ENCODE peak calls at places on chromosome 14, in eight cellular contexts. A is fibroblast of lung; V is HFF-Myc; H is CD4-positive, alpha-beta T cell; X is CD8-positive, alpha-beta T cell; G is cardiac fibroblast; F is HCT116; Z is tibial nerve. S is an unnamed sample.

GRCh38 chr14:104688755-104689619 is at the start of gene INF2:
- DNase-seq in A (peak), V (no peak), H (peak), X (peak), G (peak), F (no peak), Z (no peak), S (peak)

GRCh38 chr14:73223049-73223448 is 14.3 kb upstream of the PAPLN start:
- DNase-seq in A (no peak), V (no peak), H (no peak), X (no peak), G (no peak), F (no peak), Z (no peak), S (no peak)

GRCh38 chr14:24978862-24979724 is 70.9 kb downstream of the STXBP6 start:
- DNase-seq in A (peak), V (no peak), H (no peak), X (no peak), G (no peak), F (no peak), Z (no peak), S (no peak)

GRCh38 chr14:51310453-51311074 is 70.5 kb downstream of the TMX1 start:
- DNase-seq in A (peak), V (peak), H (no peak), X (no peak), G (peak), F (no peak), Z (no peak), S (no peak)

GRCh38 chr14:30799933-30800332 is 74.4 kb upstream of the COCH start:
- DNase-seq in A (no peak), V (no peak), H (no peak), X (no peak), G (no peak), F (no peak), Z (no peak), S (no peak)

GRCh38 chr14:76716285-76716684 is 45.0 kb upstream of the VASH1 start:
- DNase-seq in A (no peak), V (no peak), H (no peak), X (no peak), G (no peak), F (no peak), Z (no peak), S (no peak)

GRCh38 chr14:68576496-68577244 is 216.2 kb downstream of the ZFP36L1 start:
- DNase-seq in A (peak), V (no peak), H (no peak), X (no peak), G (peak), F (peak), Z (no peak), S (no peak)

GRCh38 chr14:89419973-89420482 is 3.0 kb upstream of the FOXN3 start:
- DNase-seq in A (no peak), V (no peak), H (no peak), X (no peak), G (no peak), F (no peak), Z (no peak), S (no peak)

GRCh38 chr14:81169711-81170103 is 51.1 kb downstream of the GTF2A1 start:
- DNase-seq in A (no peak), V (no peak), H (peak), X (no peak), G (no peak), F (no peak), Z (peak), S (no peak)

GRCh38 chr14:23864856-23865255 is 88.7 kb upstream of the DHRS4 start:
- DNase-seq in A (no peak), V (no peak), H (no peak), X (no peak), G (no peak), F (no peak), Z (no peak), S (no peak)

GRCh38 chr14:68825729-68826128 is 32.9 kb upstream of the ZFP36L1 start:
- DNase-seq in A (no peak), V (no peak), H (no peak), X (no peak), G (no peak), F (no peak), Z (no peak), S (no peak)

GRCh38 chr14:77275041-77275854 is 4.2 kb upstream of the NGB start:
- DNase-seq in A (no peak), V (no peak), H (no peak), X (no peak), G (no peak), F (no peak), Z (no peak), S (no peak)

GRCh38 chr14:28773917-28774691 is 7.5 kb downstream of the FOXG1 start:
- DNase-seq in A (peak), V (no peak), H (no peak), X (no peak), G (peak), F (no peak), Z (no peak), S (no peak)

GRCh38 chr14:39339003-39339402 is 93.2 kb downstream of the FBXO33 start:
- DNase-seq in A (no peak), V (no peak), H (no peak), X (no peak), G (no peak), F (no peak), Z (no peak), S (no peak)

GRCh38 chr14:70821916-70822705 is 12.8 kb upstream of the MAP3K9 start:
- DNase-seq in A (peak), V (no peak), H (no peak), X (peak), G (peak), F (no peak), Z (no peak), S (no peak)

GRCh38 chr14:93712079-93712837 is 76.0 kb downstream of the PRIMA1 start:
- DNase-seq in A (no peak), V (no peak), H (no peak), X (no peak), G (no peak), F (no peak), Z (no peak), S (no peak)

GRCh38 chr14:60183724-60184596 is 18.8 kb upstream of the DHRS7 start:
- DNase-seq in A (peak), V (no peak), H (no peak), X (no peak), G (peak), F (peak), Z (no peak), S (no peak)

GRCh38 chr14:72782182-72782508 is 111.8 kb downstream of the DPF3 start:
- DNase-seq in A (no peak), V (no peak), H (no peak), X (no peak), G (no peak), F (no peak), Z (no peak), S (no peak)

GRCh38 chr14:75441731-75442130 is 13.9 kb downstream of the JDP2 start:
- DNase-seq in A (no peak), V (no peak), H (no peak), X (no peak), G (no peak), F (no peak), Z (no peak), S (no peak)

GRCh38 chr14:33475623-33476022 is 475.3 kb downstream of the EGLN3 start:
- DNase-seq in A (peak), V (peak), H (no peak), X (no peak), G (peak), F (no peak), Z (no peak), S (no peak)

GRCh38 chr14:34043627-34044372 is 92.9 kb upstream of the EGLN3 start:
- DNase-seq in A (peak), V (no peak), H (peak), X (peak), G (peak), F (peak), Z (no peak), S (no peak)

GRCh38 chr14:105299654-105300541 is 903 bp downstream of the BRF1 start:
- DNase-seq in A (peak), V (no peak), H (no peak), X (peak), G (peak), F (no peak), Z (no peak), S (no peak)

GRCh38 chr14:25400607-25401206 is 350.8 kb upstream of the STXBP6 start:
- DNase-seq in A (peak), V (peak), H (no peak), X (peak), G (peak), F (no peak), Z (peak), S (no peak)

GRCh38 chr14:68552597-68552996 is 240.3 kb downstream of the ZFP36L1 start:
- DNase-seq in A (peak), V (no peak), H (no peak), X (no peak), G (peak), F (no peak), Z (no peak), S (no peak)

GRCh38 chr14:69252851-69253250 is 7.1 kb upstream of the GALNT16 start:
- DNase-seq in A (no peak), V (no peak), H (no peak), X (no peak), G (no peak), F (no peak), Z (no peak), S (no peak)

GRCh38 chr14:50001146-50001998 is 108.5 kb downstream of the ARF6 start:
- DNase-seq in A (peak), V (peak), H (peak), X (peak), G (peak), F (peak), Z (peak), S (no peak)

GRCh38 chr14:87155850-87156491 is 837.0 kb downstream of the GALC start:
- DNase-seq in A (no peak), V (no peak), H (no peak), X (no peak), G (no peak), F (no peak), Z (no peak), S (no peak)

GRCh38 chr14:87153391-87153790 is 839.6 kb downstream of the GALC start:
- DNase-seq in A (peak), V (no peak), H (no peak), X (no peak), G (no peak), F (no peak), Z (no peak), S (no peak)

GRCh38 chr14:87160964-87161363 is 832.0 kb downstream of the GALC start:
- DNase-seq in A (no peak), V (no peak), H (no peak), X (no peak), G (no peak), F (no peak), Z (no peak), S (no peak)

GRCh38 chr14:87153901-87154300 is 839.1 kb downstream of the GALC start:
- DNase-seq in A (peak), V (no peak), H (no peak), X (no peak), G (no peak), F (no peak), Z (no peak), S (no peak)

DNA sequence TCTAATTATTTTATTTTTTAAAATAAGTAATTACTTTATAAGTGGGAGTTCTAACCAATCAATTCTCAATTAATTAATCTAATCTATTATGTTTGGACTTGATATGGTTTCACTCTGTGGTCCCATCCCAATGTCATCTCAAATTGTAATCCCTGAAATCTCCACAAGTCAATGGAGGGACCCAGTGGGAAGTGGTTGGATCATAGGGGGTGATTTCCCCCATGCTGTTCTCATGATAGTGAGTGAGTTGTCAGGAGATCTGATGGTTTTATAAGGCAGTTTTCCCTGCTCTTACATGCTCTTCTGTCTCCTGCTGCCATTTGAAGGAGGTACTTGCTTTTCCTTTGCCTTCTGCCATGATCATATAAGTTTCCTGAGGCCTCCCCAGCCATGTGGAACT is 836.1 kb downstream of the GALC start:
- DNase-seq in A (no peak), V (no peak), H (no peak), X (no peak), G (no peak), F (no peak), Z (no peak), S (no peak)
- TF ChIP-seq CTCF in A (no peak), V (no peak), H (no peak), X (no peak), G (no peak), F (no peak), Z (no peak), S (no peak)

DNA sequence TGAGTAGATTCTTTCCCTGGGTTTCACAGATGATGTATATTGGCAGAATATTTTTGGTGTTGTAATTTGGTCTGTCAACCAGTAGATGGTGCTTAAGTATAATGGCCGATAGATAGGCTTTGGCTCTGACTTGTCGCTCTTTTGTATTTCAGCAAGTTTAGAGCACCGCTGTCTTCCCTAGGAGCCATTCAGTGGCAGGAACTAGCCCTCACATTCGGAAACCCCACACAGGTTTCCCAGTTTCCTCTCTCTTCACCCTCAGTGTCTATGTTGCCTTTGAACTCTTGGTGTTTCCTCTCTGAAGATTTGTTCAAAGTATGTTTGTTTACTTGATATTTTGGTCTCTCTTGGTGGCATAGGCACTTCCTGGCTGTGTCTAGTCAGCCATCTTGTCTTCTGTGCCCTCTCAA is 102.2 kb downstream of the GPHN start:
- DNase-seq in A (no peak), V (no peak), H (no peak), X (no peak), G (peak), F (peak), Z (no peak), S (no peak)
- TF ChIP-seq CTCF in A (peak), V (peak), H (no peak), X (no peak), G (peak), F (peak), Z (no peak), S (peak)

DNA sequence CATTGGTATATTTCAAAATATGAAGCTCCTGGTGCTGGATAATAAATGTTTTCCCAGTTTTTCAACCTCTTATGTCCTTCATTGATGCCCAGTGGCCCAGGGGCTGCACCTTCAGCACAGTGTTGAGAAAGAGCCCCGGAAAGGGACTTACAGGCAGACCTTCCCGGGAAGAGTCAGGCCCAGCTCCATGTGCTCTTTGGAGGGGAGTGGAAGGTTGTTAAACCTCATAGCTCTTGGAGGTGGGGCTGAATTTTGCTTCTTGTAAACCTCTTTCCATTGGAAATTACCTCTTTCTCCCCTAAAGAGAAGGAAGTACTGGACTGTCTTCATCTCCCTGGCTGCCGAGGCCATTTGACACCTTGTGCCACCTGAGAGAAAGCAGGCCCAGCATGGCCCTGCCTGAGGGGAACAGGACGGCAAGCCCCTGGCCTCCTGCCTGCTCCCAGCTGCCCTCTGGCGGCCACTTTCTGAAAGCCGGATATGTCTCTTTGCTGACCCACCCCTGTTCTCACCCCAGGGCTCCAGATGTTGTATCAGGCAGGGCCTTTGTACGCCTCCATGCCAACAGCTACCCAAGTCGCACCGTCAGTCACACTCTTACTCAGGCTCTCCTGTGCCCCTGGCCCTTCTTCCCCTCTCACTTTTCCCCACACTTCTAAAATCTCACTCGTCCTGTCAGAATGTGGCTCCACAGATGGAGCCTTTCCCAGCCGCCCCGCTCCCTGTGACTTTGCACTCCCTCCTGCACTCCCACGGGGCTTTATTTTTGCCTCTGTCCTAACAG is 43.0 kb downstream of the EVL start:
- DNase-seq in A (peak), V (peak), H (peak), X (peak), G (peak), F (peak), Z (peak), S (peak)
- TF ChIP-seq CTCF in A (peak), V (peak), H (peak), X (peak), G (peak), F (peak), Z (peak), S (peak)

GRCh38 chr14:53183071-53183470 is 29.9 kb upstream of the DDHD1 start:
- DNase-seq in A (no peak), V (no peak), H (no peak), X (no peak), G (no peak), F (no peak), Z (no peak), S (no peak)

GRCh38 chr14:53183611-53184010 is 30.5 kb upstream of the DDHD1 start:
- DNase-seq in A (peak), V (no peak), H (no peak), X (no peak), G (no peak), F (no peak), Z (no peak), S (no peak)

GRCh38 chr14:53174918-53175317 is 21.8 kb upstream of the DDHD1 start:
- DNase-seq in A (no peak), V (no peak), H (no peak), X (no peak), G (no peak), F (no peak), Z (no peak), S (no peak)

GRCh38 chr14:53186532-53186931 is 33.4 kb upstream of the DDHD1 start:
- DNase-seq in A (no peak), V (no peak), H (no peak), X (no peak), G (no peak), F (no peak), Z (no peak), S (no peak)

GRCh38 chr14:53180272-53181221 is 27.4 kb upstream of the DDHD1 start:
- DNase-seq in A (peak), V (no peak), H (peak), X (no peak), G (peak), F (peak), Z (no peak), S (no peak)
- TF ChIP-seq CTCF in A (peak), V (peak), H (peak), X (no peak), G (peak), F (peak), Z (peak), S (peak)

DNA sequence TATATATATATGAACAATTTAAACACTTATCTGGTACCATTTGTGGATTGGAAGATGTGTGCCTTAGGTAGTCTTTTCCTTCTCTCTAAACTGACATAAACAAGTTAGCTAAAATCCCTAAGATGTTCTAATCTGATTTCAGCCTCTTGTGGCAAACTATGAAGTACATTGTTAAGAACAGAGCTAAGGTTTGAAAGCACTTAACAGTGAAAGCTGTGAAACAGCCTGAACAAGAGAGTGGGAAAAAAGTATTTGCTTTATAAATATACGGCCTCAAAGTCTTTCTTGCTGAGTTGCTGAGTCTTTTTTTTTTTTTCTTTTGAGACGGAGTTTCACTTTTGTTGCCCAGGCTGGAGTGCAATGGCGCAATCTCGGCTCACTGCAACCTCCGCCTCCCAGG is 53.7 kb upstream of the PELI2 start:
- DNase-seq in A (no peak), V (no peak), H (no peak), X (no peak), G (no peak), F (no peak), Z (no peak), S (no peak)
- TF ChIP-seq CTCF in A (no peak), V (no peak), H (no peak), X (no peak), G (no peak), F (no peak), Z (no peak), S (no peak)

GRCh38 chr14:99040711-99041110 is 231.3 kb downstream of the BCL11B start:
- DNase-seq in A (no peak), V (no peak), H (no peak), X (no peak), G (no peak), F (no peak), Z (no peak), S (no peak)

GRCh38 chr14:99038401-99038800 is 233.6 kb downstream of the BCL11B start:
- DNase-seq in A (peak), V (peak), H (no peak), X (no peak), G (no peak), F (no peak), Z (no peak), S (no peak)

GRCh38 chr14:99040047-99040446 is 231.9 kb downstream of the BCL11B start:
- DNase-seq in A (no peak), V (no peak), H (no peak), X (no peak), G (no peak), F (no peak), Z (no peak), S (no peak)

GRCh38 chr14:99037777-99038176 is 234.2 kb downstream of the BCL11B start:
- DNase-seq in A (no peak), V (no peak), H (no peak), X (no peak), G (no peak), F (no peak), Z (no peak), S (no peak)

GRCh38 chr14:99039316-99040041 is 232.5 kb downstream of the BCL11B start:
- DNase-seq in A (no peak), V (no peak), H (no peak), X (no peak), G (no peak), F (no peak), Z (no peak), S (no peak)
- TF ChIP-seq CTCF in A (no peak), V (no peak), H (no peak), X (no peak), G (no peak), F (no peak), Z (no peak), S (no peak)

S was measured in D721Med.